ENCODE peak calls at places on chromosomes 2 and 18, in four cellular contexts. F is GM12864, J is glomerular endothelial cell, W is NCI-H1092. K is an unnamed sample.

GRCh38 chr2:209771474-209772292 is at the start of gene UNC80:
- DNase-seq in F (no peak), J (no peak), W (peak; percentile 18), K (no peak)

GRCh38 chr2:108309903-108310302 is 21.2 kb downstream of the SULT1C2 start:
- DNase-seq in F (no peak), J (no peak), W (no peak), K (no peak)

GRCh38 chr18:48781041-48781989 is 169.4 kb downstream of the SMAD7 start:
- DNase-seq in F (no peak), J (peak; percentile 23), W (peak; percentile 53), K (no peak)

GRCh38 chr2:232689152-232689910 is 7.8 kb upstream of the GIGYF2 start:
- DNase-seq in F (no peak), J (no peak), W (peak; percentile 50), K (no peak)

GRCh38 chr18:62616331-62616805 is 93.5 kb downstream of the ZCCHC2 start:
- DNase-seq in F (no peak), J (no peak), W (no peak), K (no peak)

GRCh38 chr2:33521791-33522281 is 45.4 kb downstream of the RASGRP3 start:
- DNase-seq in F (no peak), J (peak; percentile 56), W (no peak), K (no peak)

GRCh38 chr2:20728114-20728758 is 61.3 kb downstream of the GDF7 start:
- DNase-seq in F (no peak), J (peak; percentile 56), W (no peak), K (no peak)

GRCh38 chr2:102177814-102178478 is 8.9 kb upstream of the IL1RL2 start:
- DNase-seq in F (no peak), J (no peak), W (no peak), K (no peak)

GRCh38 chr18:51010218-51010617 is 19.8 kb upstream of the SMAD4 start:
- DNase-seq in F (no peak), J (no peak), W (no peak), K (no peak)

GRCh38 chr18:23822590-23823385 is 133.5 kb downstream of the LAMA3 start:
- DNase-seq in F (no peak), J (no peak), W (no peak), K (peak; percentile 90)

GRCh38 chr2:46340740-46341420 is 43.7 kb downstream of the EPAS1 start:
- DNase-seq in F (no peak), J (no peak), W (no peak), K (no peak)

GRCh38 chr2:88329815-88330603 is 122.5 kb downstream of the FOXI3 start:
- DNase-seq in F (no peak), J (no peak), W (no peak), K (peak; percentile 10)

GRCh38 chr2:151953467-151953866 is 125.2 kb upstream of the ARL5A start:
- DNase-seq in F (no peak), J (no peak), W (no peak), K (no peak)

GRCh38 chr2:177604291-177605065 is 211.9 kb downstream of the AGPS start:
- DNase-seq in F (no peak), J (peak; percentile 34), W (no peak), K (peak; percentile 33)

GRCh38 chr2:113175101-113175628 is 1.4 kb downstream of the PSD4 start:
- DNase-seq in F (peak; percentile 93), J (no peak), W (no peak), K (no peak)

GRCh38 chr2:160616149-160616548 is 122.5 kb upstream of the RBMS1 start:
- DNase-seq in F (no peak), J (no peak), W (no peak), K (no peak)

GRCh38 chr2:120669121-120669952 is 66.3 kb upstream of the GLI2 start:
- DNase-seq in F (no peak), J (no peak), W (peak; percentile 7), K (peak; percentile 88)

GRCh38 chr2:179049546-179050311 is at the start of gene CCDC141:
- DNase-seq in F (no peak), J (no peak), W (no peak), K (no peak)

GRCh38 chr2:147910990-147911473 is 66.2 kb downstream of the ACVR2A start:
- DNase-seq in F (peak; percentile 27), J (peak; percentile 71), W (peak; percentile 9), K (peak; percentile 14)

GRCh38 chr2:50492452-50492851 is 539.5 kb downstream of the NRXN1 start:
- DNase-seq in F (peak; percentile 19), J (peak; percentile 31), W (peak; percentile 31), K (no peak)

GRCh38 chr2:95158891-95159619 is 593 bp downstream of the ZNF514 start:
- DNase-seq in F (no peak), J (no peak), W (no peak), K (peak; percentile 7)

GRCh38 chr2:240358080-240358479 is 77.4 kb upstream of the GPC1 start:
- DNase-seq in F (no peak), J (no peak), W (no peak), K (no peak)

GRCh38 chr2:69309336-69310048 is 77.5 kb downstream of the GFPT1 start:
- DNase-seq in F (no peak), J (no peak), W (peak; percentile 14), K (no peak)

GRCh38 chr2:197998702-197999101 is 194.3 kb downstream of the PLCL1 start:
- DNase-seq in F (no peak), J (no peak), W (no peak), K (no peak)

GRCh38 chr2:182473635-182474034 is 46.8 kb upstream of the PDE1A start:
- DNase-seq in F (no peak), J (no peak), W (no peak), K (no peak)

GRCh38 chr2:11873766-11874165 is 127.3 kb downstream of the LPIN1 start:
- DNase-seq in F (no peak), J (no peak), W (no peak), K (no peak)

GRCh38 chr2:113757059-113757657 is 716 bp upstream of the SLC35F5 start:
- DNase-seq in F (no peak), J (no peak), W (no peak), K (no peak)

GRCh38 chr2:212959469-212960117 is 191.8 kb downstream of the IKZF2 start:
- DNase-seq in F (no peak), J (no peak), W (no peak), K (no peak)

GRCh38 chr2:21330786-21331391 is 207.1 kb downstream of the TDRD15 start:
- DNase-seq in F (no peak), J (no peak), W (no peak), K (no peak)

GRCh38 chr2:172427990-172428840 is 829 bp downstream of the ITGA6 start:
- DNase-seq in F (no peak), J (no peak), W (no peak), K (no peak)

GRCh38 chr2:69222984-69223658 is 163.9 kb downstream of the GFPT1 start:
- DNase-seq in F (no peak), J (peak; percentile 44), W (no peak), K (no peak)

GRCh38 chr2:199392363-199392762 is 65.4 kb downstream of the SATB2 start:
- DNase-seq in F (no peak), J (no peak), W (no peak), K (no peak)

GRCh38 chr2:66423391-66423790 is 11.5 kb upstream of the MEIS1 start:
- DNase-seq in F (no peak), J (no peak), W (no peak), K (no peak)

GRCh38 chr2:191675807-191676667 is 1.9 kb upstream of the NABP1 start:
- DNase-seq in F (peak; percentile 92), J (no peak), W (no peak), K (no peak)

GRCh38 chr2:232400244-232401015 is 6.2 kb upstream of the ALPG start:
- DNase-seq in F (no peak), J (no peak), W (no peak), K (no peak)

GRCh38 chr18:49139726-49140125 is 189.0 kb upstream of the SMAD7 start:
- DNase-seq in F (no peak), J (no peak), W (no peak), K (no peak)

K was measured in RCC 7860.